ENCODE peak calls at places on chromosome 9, in eight cellular contexts. Q is fibroblast of mammary gland, G is type B pancreatic cell, R is prostate gland, W is foreskin fibroblast, C is colonic mucosa, L is sigmoid colon, N is brain microvascular endothelial cell. J is an unnamed sample.

GRCh38 chr9:133657120-133657661 is 21.0 kb downstream of the DBH start:
- DNase-seq in Q (peak), G (no peak), R (no peak), W (no peak), C (no peak), L (no peak), N (no peak), J (no peak)

GRCh38 chr9:72349911-72350310 is 15.1 kb downstream of the ZFAND5 start:
- DNase-seq in Q (no peak), G (no peak), R (no peak), W (no peak), C (no peak), L (no peak), N (no peak), J (no peak)

GRCh38 chr9:129630967-129631672 is 5.2 kb downstream of the NTMT1 start:
- DNase-seq in Q (peak), G (no peak), R (no peak), W (peak), C (no peak), L (no peak), N (peak), J (no peak)

GRCh38 chr9:119053070-119053469 is 316.2 kb downstream of the BRINP1 start:
- DNase-seq in Q (no peak), G (no peak), R (no peak), W (no peak), C (no peak), L (no peak), N (no peak), J (no peak)

GRCh38 chr9:99172129-99173091 is 49.3 kb downstream of the ALG2 start:
- DNase-seq in Q (no peak), G (no peak), R (no peak), W (no peak), C (no peak), L (no peak), N (no peak), J (no peak)

GRCh38 chr9:114405294-114406034 is 17.7 kb upstream of the AKNA start:
- DNase-seq in Q (peak), G (no peak), R (peak), W (peak), C (peak), L (peak), N (peak), J (peak)

GRCh38 chr9:112180387-112180881 is 5.3 kb upstream of the SUSD1 start:
- DNase-seq in Q (no peak), G (no peak), R (no peak), W (no peak), C (no peak), L (no peak), N (no peak), J (no peak)

GRCh38 chr9:3497857-3498256 is 27.9 kb downstream of the RFX3 start:
- DNase-seq in Q (no peak), G (no peak), R (no peak), W (no peak), C (no peak), L (no peak), N (no peak), J (no peak)

GRCh38 chr9:110742741-110743371 is 74.3 kb downstream of the MUSK start:
- DNase-seq in Q (peak), G (no peak), R (peak), W (peak), C (no peak), L (no peak), N (peak), J (no peak)

GRCh38 chr9:114372971-114373591 is 14.7 kb downstream of the AKNA start:
- DNase-seq in Q (no peak), G (no peak), R (no peak), W (no peak), C (peak), L (peak), N (no peak), J (no peak)

GRCh38 chr9:15711531-15712295 is 158.9 kb downstream of the CCDC171 start:
- DNase-seq in Q (peak), G (no peak), R (no peak), W (peak), C (no peak), L (no peak), N (no peak), J (no peak)

GRCh38 chr9:134947265-134947955 is 29.7 kb upstream of the FCN1 start:
- DNase-seq in Q (no peak), G (no peak), R (no peak), W (no peak), C (no peak), L (no peak), N (no peak), J (no peak)

GRCh38 chr9:6473149-6473548 is 60.1 kb downstream of the UHRF2 start:
- DNase-seq in Q (no peak), G (no peak), R (no peak), W (no peak), C (no peak), L (no peak), N (no peak), J (no peak)

GRCh38 chr9:112894031-112894430 is 3.4 kb upstream of the SLC46A2 start:
- DNase-seq in Q (peak), G (no peak), R (no peak), W (no peak), C (no peak), L (no peak), N (peak), J (no peak)

GRCh38 chr9:83625120-83625710 is 2.3 kb downstream of the IDNK start:
- DNase-seq in Q (peak), G (no peak), R (no peak), W (no peak), C (no peak), L (no peak), N (no peak), J (no peak)

GRCh38 chr9:120397453-120397852 is 182.5 kb downstream of the CDK5RAP2 start:
- DNase-seq in Q (peak), G (no peak), R (no peak), W (no peak), C (no peak), L (peak), N (no peak), J (no peak)

GRCh38 chr9:93320591-93321219 is 130.8 kb upstream of the FAM120A start:
- DNase-seq in Q (no peak), G (no peak), R (no peak), W (no peak), C (no peak), L (no peak), N (no peak), J (no peak)

GRCh38 chr9:133813749-133814585 is 75.8 kb upstream of the SARDH start:
- DNase-seq in Q (peak), G (no peak), R (no peak), W (no peak), C (no peak), L (peak), N (no peak), J (no peak)

GRCh38 chr9:38091310-38092199 is 22.5 kb upstream of the SHB start:
- DNase-seq in Q (no peak), G (peak), R (no peak), W (no peak), C (no peak), L (peak), N (no peak), J (no peak)

GRCh38 chr9:84554069-84554659 is 115.4 kb upstream of the NTRK2 start:
- DNase-seq in Q (no peak), G (no peak), R (no peak), W (no peak), C (no peak), L (no peak), N (no peak), J (no peak)

GRCh38 chr9:113621309-113621791 is 157.8 kb downstream of the RGS3 start:
- DNase-seq in Q (peak), G (no peak), R (no peak), W (peak), C (no peak), L (peak), N (peak), J (peak)

GRCh38 chr9:69885931-69886330 is 65.3 kb downstream of the CFAP95 start:
- DNase-seq in Q (no peak), G (no peak), R (no peak), W (no peak), C (no peak), L (no peak), N (no peak), J (no peak)

GRCh38 chr9:13033959-13034695 is 245.4 kb downstream of the MPDZ start:
- DNase-seq in Q (peak), G (peak), R (peak), W (peak), C (peak), L (peak), N (peak), J (peak)

GRCh38 chr9:87034891-87035290 is 87.6 kb upstream of the GAS1 start:
- DNase-seq in Q (peak), G (no peak), R (no peak), W (peak), C (no peak), L (no peak), N (no peak), J (no peak)

GRCh38 chr9:75200892-75201470 is 112.7 kb downstream of the OSTF1 start:
- DNase-seq in Q (peak), G (no peak), R (peak), W (no peak), C (peak), L (no peak), N (peak), J (no peak)

GRCh38 chr9:93586290-93587057 is 10.1 kb downstream of the PHF2 start:
- DNase-seq in Q (no peak), G (no peak), R (no peak), W (no peak), C (no peak), L (no peak), N (no peak), J (no peak)

GRCh38 chr9:33988219-33988890 is 60.3 kb downstream of the UBAP2 start:
- DNase-seq in Q (peak), G (no peak), R (no peak), W (no peak), C (no peak), L (no peak), N (no peak), J (no peak)

DNA sequence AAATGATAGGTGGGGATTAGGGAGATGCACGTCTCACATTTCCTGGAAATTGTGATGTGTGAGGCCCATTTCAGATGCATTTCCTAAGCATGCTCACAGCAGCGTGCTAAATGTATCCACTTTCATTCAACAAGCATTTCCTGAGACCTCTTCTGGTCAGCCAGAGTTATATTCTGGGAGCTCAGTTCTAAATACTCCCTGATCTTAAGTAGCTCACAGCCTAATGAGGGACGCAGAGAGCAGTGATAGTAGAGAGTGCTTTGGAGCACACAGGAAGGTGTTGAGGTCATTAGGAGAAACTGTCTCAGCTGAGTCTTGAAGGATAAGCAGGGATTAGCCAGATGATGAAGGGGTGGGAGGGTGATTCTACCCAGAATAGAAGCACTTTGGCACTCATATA is 46.2 kb upstream of the FSD1L start:
- DNase-seq in Q (peak), G (no peak), R (no peak), W (peak), C (no peak), L (no peak), N (peak), J (no peak)
- TF ChIP-seq CTCF in Q (no peak), G (no peak), R (no peak), W (peak), C (no peak), L (no peak), N (peak), J (peak)

DNA sequence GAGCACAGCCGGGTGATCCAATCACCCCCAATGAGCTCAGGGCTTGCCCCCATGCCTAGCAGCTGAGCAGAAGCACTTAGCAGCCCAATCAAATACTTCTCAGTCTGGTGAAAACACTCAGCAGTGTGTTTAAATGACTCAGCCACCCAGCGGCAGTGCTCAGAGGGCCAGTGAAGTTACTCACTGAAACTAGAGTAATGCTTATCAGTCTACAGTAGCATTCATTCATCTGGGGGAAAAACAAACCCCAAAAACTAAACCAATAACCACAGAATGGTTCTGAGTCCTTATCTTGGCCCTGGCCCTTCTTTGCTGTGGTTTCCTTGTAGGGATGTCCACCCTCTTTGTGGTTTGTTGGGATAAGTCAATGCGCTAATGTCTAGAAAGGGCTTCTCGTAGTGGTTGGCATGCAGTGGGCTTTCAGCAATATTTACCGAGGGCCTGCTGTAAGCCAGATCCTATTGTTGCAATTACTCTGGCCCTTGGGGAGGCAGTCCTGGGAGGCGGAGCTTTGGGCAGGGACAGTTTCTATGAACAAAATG is 43.2 kb downstream of the LHX2 start:
- DNase-seq in Q (peak), G (no peak), R (no peak), W (peak), C (no peak), L (no peak), N (peak), J (peak)
- TF ChIP-seq CTCF in Q (peak), G (no peak), R (no peak), W (no peak), C (no peak), L (no peak), N (peak), J (peak)

GRCh38 chr9:31605164-31605563 is 779.3 kb upstream of the ACO1 start:
- DNase-seq in Q (no peak), G (no peak), R (no peak), W (no peak), C (no peak), L (no peak), N (no peak), J (no peak)
- TF ChIP-seq CTCF in Q (no peak), G (no peak), R (no peak), W (no peak), C (no peak), L (no peak), N (no peak), J (no peak)

GRCh38 chr9:136052433-136052880 is 42.6 kb downstream of the NACC2 start:
- DNase-seq in Q (no peak), G (peak), R (no peak), W (no peak), C (peak), L (peak), N (no peak), J (no peak)
- TF ChIP-seq CTCF in Q (no peak), G (no peak), R (no peak), W (no peak), C (no peak), L (no peak), N (no peak), J (no peak)

GRCh38 chr9:35945341-35946018 is 12.5 kb downstream of the OR2S2 start:
- DNase-seq in Q (peak), G (peak), R (peak), W (peak), C (peak), L (peak), N (peak), J (peak)
- TF ChIP-seq CTCF in Q (peak), G (peak), R (peak), W (peak), C (peak), L (peak), N (peak), J (peak)

GRCh38 chr9:88559661-88560060 is 24.7 kb downstream of the NXNL2 start:
- DNase-seq in Q (no peak), G (no peak), R (no peak), W (no peak), C (no peak), L (no peak), N (no peak), J (no peak)
- TF ChIP-seq CTCF in Q (peak), G (peak), R (no peak), W (no peak), C (no peak), L (no peak), N (peak), J (peak)

DNA sequence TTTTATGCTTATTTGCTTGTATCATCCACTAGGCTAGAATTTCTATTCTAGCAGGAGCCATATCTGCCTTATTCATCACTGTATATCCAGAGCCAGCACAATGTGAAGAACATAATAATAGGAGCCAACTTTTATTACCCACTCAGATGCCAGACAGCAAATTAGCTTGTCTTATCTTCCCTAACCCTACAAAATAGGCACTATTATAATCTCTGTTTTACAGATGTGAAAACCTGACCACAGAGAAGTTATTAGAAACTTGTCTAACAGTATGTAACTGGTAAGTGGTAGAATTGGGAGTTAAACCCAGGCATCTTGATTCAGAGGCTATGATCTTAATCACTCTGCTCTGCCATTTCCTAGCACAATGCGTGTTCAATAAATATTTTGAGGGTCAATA is 579.5 kb downstream of the CAAP1 start:
- DNase-seq in Q (no peak), G (no peak), R (no peak), W (no peak), C (no peak), L (no peak), N (no peak), J (no peak)
- TF ChIP-seq CTCF in Q (no peak), G (no peak), R (no peak), W (no peak), C (no peak), L (no peak), N (no peak), J (no peak)